ENCODE peak calls at places on chromosomes 12 and 14, in six cellular contexts. Q is colonic mucosa; D is ascending aorta; O is mucosa of descending colon; U is CD8-positive, alpha-beta T cell; W is lung. V is an unnamed sample. For H3K4me1, the result is how much of the 10 kb centered on the place peaks cover.

GRCh38 chr14:51394804-51395203 is 154.8 kb downstream of the TMX1 start:
- DNase-seq in Q (no peak), D (no peak), O (no peak), U (no peak), W (no peak), V (no peak)

GRCh38 chr14:94390372-94391086 is 2.1 kb upstream of the SERPINA1 start:
- DNase-seq in Q (peak), D (no peak), O (peak), U (no peak), W (peak), V (no peak)

GRCh38 chr12:87150969-87151662 is 878.1 kb downstream of the C12orf50 start:
- DNase-seq in Q (no peak), D (no peak), O (no peak), U (no peak), W (no peak), V (no peak)

GRCh38 chr14:35789651-35790050 is 19.4 kb downstream of the RALGAPA1 start:
- DNase-seq in Q (no peak), D (no peak), O (no peak), U (no peak), W (no peak), V (no peak)

GRCh38 chr14:76977793-76978730 is 50.4 kb downstream of the IRF2BPL start:
- DNase-seq in Q (no peak), D (peak), O (no peak), U (peak), W (peak), V (no peak)

GRCh38 chr14:69316449-69317391 is 56.8 kb downstream of the GALNT16 start:
- DNase-seq in Q (peak), D (peak), O (no peak), U (no peak), W (peak), V (no peak)

GRCh38 chr14:76957224-76957881 is 71.2 kb downstream of the IRF2BPL start:
- DNase-seq in Q (no peak), D (no peak), O (no peak), U (peak), W (no peak), V (no peak)

GRCh38 chr12:31479516-31480210 is 111.3 kb downstream of the DENND5B start:
- DNase-seq in Q (no peak), D (no peak), O (no peak), U (no peak), W (no peak), V (peak)

GRCh38 chr12:77590306-77590705 is 240.4 kb upstream of the NAV3 start:
- DNase-seq in Q (no peak), D (no peak), O (no peak), U (no peak), W (no peak), V (no peak)

GRCh38 chr14:94292872-94293577 is at the start of gene SERPINA10:
- DNase-seq in Q (no peak), D (no peak), O (no peak), U (no peak), W (no peak), V (no peak)

GRCh38 chr14:105151131-105151837 is 17.3 kb downstream of the JAG2 start:
- DNase-seq in Q (no peak), D (no peak), O (no peak), U (no peak), W (no peak), V (no peak)

GRCh38 chr14:75440733-75441474 is 13.1 kb downstream of the JDP2 start:
- DNase-seq in Q (no peak), D (peak), O (no peak), U (no peak), W (peak), V (peak)

GRCh38 chr14:76352639-76353281 is 23.2 kb upstream of the ESRRB start:
- DNase-seq in Q (peak), D (no peak), O (peak), U (peak), W (no peak), V (peak)

GRCh38 chr12:99386907-99387306 is 260.6 kb upstream of the GARIN6 start:
- DNase-seq in Q (no peak), D (no peak), O (no peak), U (no peak), W (no peak), V (peak)

GRCh38 chr12:56338643-56339422 is at the start of gene IL23A:
- DNase-seq in Q (no peak), D (no peak), O (no peak), U (peak), W (no peak), V (peak)

GRCh38 chr14:93727039-93727740 is 61.1 kb downstream of the PRIMA1 start:
- DNase-seq in Q (no peak), D (no peak), O (no peak), U (no peak), W (no peak), V (no peak)

GRCh38 chr14:69719501-69719951 is 47.4 kb upstream of the SRSF5 start:
- DNase-seq in Q (no peak), D (peak), O (no peak), U (no peak), W (no peak), V (no peak)

GRCh38 chr12:47100146-47100545 is 20.4 kb upstream of the AMIGO2 start:
- DNase-seq in Q (no peak), D (no peak), O (no peak), U (no peak), W (no peak), V (no peak)

GRCh38 chr12:104956870-104957301 is 1.2 kb downstream of the SLC41A2 start:
- DNase-seq in Q (no peak), D (no peak), O (no peak), U (no peak), W (no peak), V (no peak)

GRCh38 chr12:97160277-97160676 is 253.2 kb downstream of the NEDD1 start:
- DNase-seq in Q (no peak), D (no peak), O (no peak), U (no peak), W (no peak), V (no peak)

GRCh38 chr12:55847603-55848329 is 5.0 kb upstream of the MMP19 start:
- DNase-seq in Q (peak), D (peak), O (peak), U (no peak), W (peak), V (no peak)

GRCh38 chr12:68870011-68870410 is 62.0 kb downstream of the MDM2 start:
- DNase-seq in Q (no peak), D (no peak), O (no peak), U (no peak), W (no peak), V (no peak)
- TF ChIP-seq CTCF in Q (no peak), D (no peak), O (no peak), U (no peak), W (no peak), V (no peak)

DNA sequence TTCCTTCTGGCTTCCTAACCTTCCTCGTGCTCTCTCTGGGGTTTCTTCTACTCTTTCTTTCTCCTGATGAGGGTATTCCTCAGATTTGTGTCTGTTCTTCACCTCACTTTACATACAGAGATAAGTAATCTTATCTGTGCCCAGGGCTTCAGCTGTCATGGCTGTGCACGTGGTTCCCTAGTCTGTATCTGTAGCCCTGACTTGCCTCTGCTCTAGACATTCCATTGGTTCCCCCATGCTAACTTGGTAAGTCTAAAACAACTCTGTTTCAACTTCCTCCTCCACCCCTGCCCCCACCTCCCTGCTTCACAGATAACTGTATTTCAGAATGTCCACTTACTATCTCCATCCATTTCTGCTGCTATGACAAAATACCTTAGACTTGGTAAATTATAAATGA is 10.8 kb downstream of the DIP2B start:
- DNase-seq in Q (no peak), D (no peak), O (no peak), U (no peak), W (no peak), V (no peak)
- H3K4me1 ChIP-seq in Q (under half), D (under half), O (under half), U (half or more), W (under half), V (under half)

GRCh38 chr14:99736600-99737371 is 52.7 kb downstream of the CYP46A1 start:
- DNase-seq in Q (no peak), D (no peak), O (peak), U (no peak), W (no peak), V (no peak)
- H3K4me3 ChIP-seq in Q (no peak), D (peak), O (no peak), U (no peak), W (no peak), V (no peak)

GRCh38 chr12:8563383-8563782 is 22.7 kb upstream of the CLEC4E start:
- DNase-seq in Q (no peak), D (no peak), O (no peak), U (no peak), W (no peak), V (no peak)

GRCh38 chr12:8559676-8560075 is 19.0 kb upstream of the CLEC4E start:
- DNase-seq in Q (no peak), D (no peak), O (no peak), U (no peak), W (no peak), V (no peak)

GRCh38 chr12:8560986-8561385 is 20.3 kb upstream of the CLEC4E start:
- DNase-seq in Q (no peak), D (no peak), O (no peak), U (no peak), W (no peak), V (no peak)

GRCh38 chr12:8564656-8565055 is 24.0 kb upstream of the CLEC4E start:
- DNase-seq in Q (no peak), D (no peak), O (no peak), U (no peak), W (no peak), V (no peak)

DNA sequence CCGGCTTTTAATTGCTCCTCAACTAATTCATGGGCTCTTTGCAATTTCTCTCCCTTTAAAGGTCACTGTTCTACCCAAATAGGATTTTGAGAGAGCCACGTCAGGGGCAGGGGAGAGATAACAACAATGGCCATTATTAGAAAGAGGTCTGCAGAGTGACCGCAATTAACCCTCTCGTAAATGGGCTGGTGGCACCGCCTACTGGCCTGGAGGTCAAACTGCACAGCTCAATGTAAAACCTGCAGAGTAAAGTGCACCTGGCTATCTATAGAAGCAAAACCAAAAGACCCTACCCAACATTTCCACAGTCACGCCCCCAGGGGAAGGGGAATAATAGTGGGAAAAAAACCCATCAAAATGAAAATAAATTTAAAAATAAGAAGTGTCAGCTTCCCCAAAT is 21.6 kb upstream of the CLEC4E start:
- DNase-seq in Q (no peak), D (no peak), O (no peak), U (no peak), W (no peak), V (no peak)
- TF ChIP-seq CTCF in Q (no peak), D (no peak), O (no peak), U (no peak), W (no peak), V (peak)

GRCh38 chr12:12398026-12398859 is 41.4 kb downstream of the BORCS5 start:
- DNase-seq in Q (no peak), D (peak), O (no peak), U (no peak), W (peak), V (no peak)

GRCh38 chr12:12397184-12397583 is 40.3 kb downstream of the BORCS5 start:
- DNase-seq in Q (no peak), D (no peak), O (no peak), U (no peak), W (no peak), V (no peak)

GRCh38 chr12:12400793-12401192 is 43.9 kb downstream of the BORCS5 start:
- DNase-seq in Q (no peak), D (no peak), O (no peak), U (no peak), W (no peak), V (no peak)

GRCh38 chr12:12399161-12399560 is 42.3 kb downstream of the BORCS5 start:
- DNase-seq in Q (no peak), D (no peak), O (no peak), U (no peak), W (no peak), V (no peak)

DNA sequence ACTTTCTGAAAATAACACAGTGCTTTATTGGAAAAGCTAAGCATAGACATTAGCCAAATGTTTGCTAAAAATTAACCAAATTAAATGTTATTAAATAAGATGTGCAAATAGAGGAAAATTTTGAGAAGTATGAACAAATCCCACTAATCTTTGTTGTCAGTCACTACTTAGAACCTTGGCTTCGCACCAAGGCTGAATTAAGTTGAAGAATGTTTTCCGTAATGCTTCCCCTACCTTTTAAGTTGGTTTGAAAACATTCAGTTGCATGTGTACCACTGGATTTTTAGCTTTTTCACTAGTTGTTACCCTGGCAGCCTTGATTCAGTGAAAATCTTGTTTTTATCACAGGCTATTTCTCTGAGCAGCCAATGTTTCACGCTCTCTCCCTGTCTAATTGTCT is 43.0 kb downstream of the BORCS5 start:
- DNase-seq in Q (no peak), D (no peak), O (no peak), U (no peak), W (no peak), V (no peak)
- H3K4me1 ChIP-seq in Q (under half), D (under half), O (under half), U (under half), W (under half), V (under half)

GRCh38 chr14:60249321-60250251 is 565 bp downstream of the PPM1A start:
- DNase-seq in Q (peak), D (peak), O (peak), U (peak), W (peak), V (peak)

GRCh38 chr14:60253649-60254048 is 4.6 kb downstream of the PPM1A start:
- DNase-seq in Q (no peak), D (no peak), O (no peak), U (no peak), W (no peak), V (no peak)

GRCh38 chr14:60250318-60251035 is 1.5 kb downstream of the PPM1A start:
- DNase-seq in Q (peak), D (no peak), O (no peak), U (no peak), W (no peak), V (peak)

GRCh38 chr14:60252630-60253029 is 3.6 kb downstream of the PPM1A start:
- DNase-seq in Q (no peak), D (no peak), O (no peak), U (no peak), W (no peak), V (no peak)

GRCh38 chr14:60251877-60252276 is 2.9 kb downstream of the PPM1A start:
- DNase-seq in Q (no peak), D (no peak), O (no peak), U (no peak), W (no peak), V (no peak)
- H3K4me3 ChIP-seq in Q (no peak), D (peak), O (no peak), U (no peak), W (no peak), V (peak)

GRCh38 chr14:22994762-22995275 is 12.5 kb upstream of the AJUBA start:
- DNase-seq in Q (no peak), D (no peak), O (no peak), U (peak), W (peak), V (peak)
- TF ChIP-seq CTCF in Q (peak), D (peak), O (no peak), U (peak), W (peak), V (peak)

GRCh38 chr14:50342211-50343080 is 30.3 kb downstream of the DMAC2L start:
- DNase-seq in Q (peak), D (no peak), O (peak), U (peak), W (no peak), V (no peak)
- H3K4me1 ChIP-seq in Q (under half), D (under half), O (under half), U (under half), W (under half), V (under half)